ENCODE peak calls at places on chromosomes 5 and 9, in ten cellular contexts. One of them, this sample, is unnamed.

GRCh38 chr9:123102380-123103113 is 69.1 kb downstream of the GPR21 start:
- DNase-seq in tibial nerve: no peak
- DNase-seq in CD4-positive, CD25-positive, alpha-beta regulatory T cell: no peak
- DNase-seq in A549: no peak
- DNase-seq in right cardiac atrium: no peak
- DNase-seq in naive thymus-derived CD4-positive, alpha-beta T cell: no peak
- DNase-seq in MM.1S: no peak
- DNase-seq in stomach: no peak
- DNase-seq in tibial artery: no peak
- DNase-seq in PC-3: peak; percentile 6
- DNase-seq in this sample: no peak

GRCh38 chr5:16902846-16903245 is 33.2 kb downstream of the MYO10 start:
- DNase-seq in CD4-positive, CD25-positive, alpha-beta regulatory T cell: no peak
- DNase-seq in stomach: peak; percentile 77
- DNase-seq in PC-3: peak; percentile 27
- DNase-seq in MM.1S: no peak
- DNase-seq in right cardiac atrium: no peak
- DNase-seq in A549: no peak
- DNase-seq in tibial nerve: no peak
- DNase-seq in tibial artery: no peak
- DNase-seq in naive thymus-derived CD4-positive, alpha-beta T cell: no peak
- DNase-seq in this sample: no peak

GRCh38 chr9:88826651-88827245 is 164.5 kb upstream of the S1PR3 start:
- DNase-seq in PC-3: no peak
- DNase-seq in MM.1S: no peak
- DNase-seq in tibial artery: no peak
- DNase-seq in stomach: no peak
- DNase-seq in tibial nerve: no peak
- DNase-seq in naive thymus-derived CD4-positive, alpha-beta T cell: no peak
- DNase-seq in A549: no peak
- DNase-seq in CD4-positive, CD25-positive, alpha-beta regulatory T cell: no peak
- DNase-seq in right cardiac atrium: no peak
- DNase-seq in this sample: no peak

GRCh38 chr9:135773677-135774238 is 71.8 kb downstream of the KCNT1 start:
- DNase-seq in A549: no peak
- DNase-seq in CD4-positive, CD25-positive, alpha-beta regulatory T cell: no peak
- DNase-seq in tibial artery: no peak
- DNase-seq in PC-3: no peak
- DNase-seq in stomach: no peak
- DNase-seq in naive thymus-derived CD4-positive, alpha-beta T cell: no peak
- DNase-seq in right cardiac atrium: no peak
- DNase-seq in MM.1S: no peak
- DNase-seq in tibial nerve: no peak
- DNase-seq in this sample: no peak

GRCh38 chr9:136228107-136228875 is 17.3 kb downstream of the QSOX2 start:
- DNase-seq in PC-3: peak; percentile 92
- DNase-seq in MM.1S: no peak
- DNase-seq in naive thymus-derived CD4-positive, alpha-beta T cell: no peak
- DNase-seq in CD4-positive, CD25-positive, alpha-beta regulatory T cell: no peak
- DNase-seq in tibial nerve: no peak
- DNase-seq in stomach: no peak
- DNase-seq in right cardiac atrium: no peak
- DNase-seq in A549: peak; percentile 68
- DNase-seq in tibial artery: no peak
- DNase-seq in this sample: no peak

GRCh38 chr5:170436335-170436734 is 47.2 kb upstream of the KCNMB1 start:
- DNase-seq in tibial artery: no peak
- DNase-seq in CD4-positive, CD25-positive, alpha-beta regulatory T cell: no peak
- DNase-seq in right cardiac atrium: no peak
- DNase-seq in stomach: no peak
- DNase-seq in MM.1S: no peak
- DNase-seq in naive thymus-derived CD4-positive, alpha-beta T cell: no peak
- DNase-seq in PC-3: no peak
- DNase-seq in A549: no peak
- DNase-seq in tibial nerve: no peak
- DNase-seq in this sample: no peak

GRCh38 chr5:167160388-167160787 is 1131.1 kb upstream of the WWC1 start:
- DNase-seq in stomach: no peak
- DNase-seq in tibial nerve: no peak
- DNase-seq in right cardiac atrium: no peak
- DNase-seq in PC-3: no peak
- DNase-seq in CD4-positive, CD25-positive, alpha-beta regulatory T cell: no peak
- DNase-seq in MM.1S: no peak
- DNase-seq in A549: no peak
- DNase-seq in tibial artery: no peak
- DNase-seq in naive thymus-derived CD4-positive, alpha-beta T cell: no peak
- DNase-seq in this sample: no peak

GRCh38 chr5:110045153-110045552 is 355.4 kb downstream of the MAN2A1 start:
- DNase-seq in stomach: no peak
- DNase-seq in PC-3: peak; percentile 32
- DNase-seq in tibial artery: no peak
- DNase-seq in right cardiac atrium: no peak
- DNase-seq in naive thymus-derived CD4-positive, alpha-beta T cell: no peak
- DNase-seq in tibial nerve: no peak
- DNase-seq in MM.1S: no peak
- DNase-seq in A549: no peak
- DNase-seq in CD4-positive, CD25-positive, alpha-beta regulatory T cell: no peak
- DNase-seq in this sample: no peak

GRCh38 chr9:130962418-130963316 is 23.6 kb upstream of the FIBCD1 start:
- DNase-seq in MM.1S: no peak
- DNase-seq in CD4-positive, CD25-positive, alpha-beta regulatory T cell: no peak
- DNase-seq in tibial nerve: no peak
- DNase-seq in PC-3: peak; percentile 91
- DNase-seq in right cardiac atrium: peak; percentile 73
- DNase-seq in naive thymus-derived CD4-positive, alpha-beta T cell: no peak
- DNase-seq in A549: peak; percentile 82
- DNase-seq in tibial artery: peak; percentile 62
- DNase-seq in stomach: peak; percentile 31
- DNase-seq in this sample: peak; percentile 89

GRCh38 chr5:115432691-115433090 is 111.9 kb downstream of the FEM1C start:
- DNase-seq in MM.1S: no peak
- DNase-seq in right cardiac atrium: no peak
- DNase-seq in stomach: no peak
- DNase-seq in naive thymus-derived CD4-positive, alpha-beta T cell: no peak
- DNase-seq in CD4-positive, CD25-positive, alpha-beta regulatory T cell: no peak
- DNase-seq in tibial artery: no peak
- DNase-seq in PC-3: peak; percentile 64
- DNase-seq in A549: no peak
- DNase-seq in tibial nerve: no peak
- DNase-seq in this sample: no peak

DNA sequence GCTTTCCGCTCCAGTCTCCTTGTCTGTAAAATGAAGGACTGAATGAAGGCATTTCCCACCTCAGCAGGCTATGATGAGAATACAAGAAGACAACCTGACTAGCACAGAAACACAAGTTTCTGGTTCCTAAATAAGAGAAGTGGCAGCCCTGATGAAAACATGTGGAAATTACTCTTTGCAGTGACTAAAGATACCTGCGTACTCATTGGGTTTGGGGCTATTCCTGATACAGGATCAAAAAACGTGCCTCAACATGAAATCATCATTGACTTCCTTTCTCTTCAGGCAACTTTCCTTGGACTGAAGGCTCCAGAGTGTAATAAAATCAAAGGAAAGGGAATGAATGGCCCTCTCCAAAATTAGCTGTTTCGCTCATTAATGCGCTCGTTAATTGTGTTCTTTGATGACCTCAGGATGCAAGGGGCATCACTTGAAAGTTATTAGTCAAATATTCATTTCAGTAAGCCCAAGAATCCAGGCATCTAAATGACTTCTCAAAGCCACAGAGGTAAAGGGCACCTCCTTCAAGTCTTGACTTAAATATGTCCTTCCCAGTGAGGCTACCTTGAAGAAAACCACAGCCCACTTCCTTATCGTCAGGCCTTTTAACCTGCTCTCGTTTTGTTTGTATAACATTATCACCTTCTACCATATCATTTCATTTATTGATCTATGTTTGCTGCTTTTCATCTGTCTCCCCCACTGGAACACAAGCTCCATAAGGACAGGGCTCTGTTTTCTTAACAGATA is 68.9 kb downstream of the RASEF start:
- DNase-seq in PC-3: no peak
- DNase-seq in CD4-positive, CD25-positive, alpha-beta regulatory T cell: no peak
- DNase-seq in stomach: no peak
- DNase-seq in A549: no peak
- DNase-seq in right cardiac atrium: no peak
- DNase-seq in tibial artery: no peak
- DNase-seq in naive thymus-derived CD4-positive, alpha-beta T cell: no peak
- DNase-seq in MM.1S: no peak
- DNase-seq in tibial nerve: no peak
- DNase-seq in this sample: no peak
- H3K27ac ChIP-seq in PC-3: no peak overlapping the region
- H3K27ac ChIP-seq in CD4-positive, CD25-positive, alpha-beta regulatory T cell: no peak overlapping the region
- H3K27ac ChIP-seq in stomach: no peak overlapping the region
- H3K27ac ChIP-seq in A549: no peak overlapping the region
- H3K27ac ChIP-seq in right cardiac atrium: no peak overlapping the region
- H3K27ac ChIP-seq in tibial artery: no peak overlapping the region
- H3K27ac ChIP-seq in naive thymus-derived CD4-positive, alpha-beta T cell: no peak overlapping the region
- H3K27ac ChIP-seq in MM.1S: no peak overlapping the region
- H3K27ac ChIP-seq in tibial nerve: no peak overlapping the region
- H3K27ac ChIP-seq in this sample: no peak overlapping the region

GRCh38 chr9:22029231-22029630 is 20.1 kb upstream of the CDKN2B start:
- DNase-seq in tibial artery: no peak
- DNase-seq in right cardiac atrium: no peak
- DNase-seq in PC-3: no peak
- DNase-seq in MM.1S: no peak
- DNase-seq in CD4-positive, CD25-positive, alpha-beta regulatory T cell: no peak
- DNase-seq in tibial nerve: no peak
- DNase-seq in stomach: no peak
- DNase-seq in A549: no peak
- DNase-seq in naive thymus-derived CD4-positive, alpha-beta T cell: no peak
- DNase-seq in this sample: no peak

GRCh38 chr9:22028394-22028793 is 19.3 kb upstream of the CDKN2B start:
- DNase-seq in MM.1S: no peak
- DNase-seq in stomach: no peak
- DNase-seq in A549: no peak
- DNase-seq in tibial artery: no peak
- DNase-seq in PC-3: no peak
- DNase-seq in tibial nerve: no peak
- DNase-seq in naive thymus-derived CD4-positive, alpha-beta T cell: no peak
- DNase-seq in CD4-positive, CD25-positive, alpha-beta regulatory T cell: no peak
- DNase-seq in right cardiac atrium: no peak
- DNase-seq in this sample: no peak

GRCh38 chr9:22033012-22033630 is 24.0 kb upstream of the CDKN2B start:
- DNase-seq in stomach: no peak
- DNase-seq in tibial artery: no peak
- DNase-seq in CD4-positive, CD25-positive, alpha-beta regulatory T cell: no peak
- DNase-seq in right cardiac atrium: no peak
- DNase-seq in PC-3: no peak
- DNase-seq in naive thymus-derived CD4-positive, alpha-beta T cell: no peak
- DNase-seq in tibial nerve: no peak
- DNase-seq in A549: no peak
- DNase-seq in MM.1S: peak; percentile 52
- DNase-seq in this sample: no peak

GRCh38 chr9:22031664-22032411 is 22.7 kb upstream of the CDKN2B start:
- DNase-seq in naive thymus-derived CD4-positive, alpha-beta T cell: no peak
- DNase-seq in stomach: no peak
- DNase-seq in CD4-positive, CD25-positive, alpha-beta regulatory T cell: no peak
- DNase-seq in right cardiac atrium: no peak
- DNase-seq in tibial artery: no peak
- DNase-seq in MM.1S: no peak
- DNase-seq in PC-3: peak; percentile 40
- DNase-seq in tibial nerve: no peak
- DNase-seq in A549: no peak
- DNase-seq in this sample: no peak

GRCh38 chr9:22030101-22030598 is 21.0 kb upstream of the CDKN2B start:
- DNase-seq in PC-3: peak; percentile 74
- DNase-seq in tibial nerve: no peak
- DNase-seq in MM.1S: no peak
- DNase-seq in tibial artery: no peak
- DNase-seq in A549: no peak
- DNase-seq in CD4-positive, CD25-positive, alpha-beta regulatory T cell: no peak
- DNase-seq in naive thymus-derived CD4-positive, alpha-beta T cell: no peak
- DNase-seq in stomach: no peak
- DNase-seq in right cardiac atrium: no peak
- DNase-seq in this sample: no peak
- H3K27ac ChIP-seq in PC-3: peak overlapping the region; percentile 84
- H3K27ac ChIP-seq in tibial nerve: no peak overlapping the region
- H3K27ac ChIP-seq in MM.1S: no peak overlapping the region
- H3K27ac ChIP-seq in tibial artery: no peak overlapping the region
- H3K27ac ChIP-seq in A549: no peak overlapping the region
- H3K27ac ChIP-seq in CD4-positive, CD25-positive, alpha-beta regulatory T cell: no peak overlapping the region
- H3K27ac ChIP-seq in naive thymus-derived CD4-positive, alpha-beta T cell: no peak overlapping the region
- H3K27ac ChIP-seq in stomach: peak overlapping the region; percentile 5
- H3K27ac ChIP-seq in right cardiac atrium: no peak overlapping the region
- H3K27ac ChIP-seq in this sample: no peak overlapping the region

GRCh38 chr5:122089614-122090013 is 11.6 kb upstream of the LOX start:
- DNase-seq in PC-3: no peak
- DNase-seq in tibial artery: no peak
- DNase-seq in stomach: no peak
- DNase-seq in right cardiac atrium: no peak
- DNase-seq in MM.1S: peak; percentile 46
- DNase-seq in naive thymus-derived CD4-positive, alpha-beta T cell: no peak
- DNase-seq in A549: no peak
- DNase-seq in tibial nerve: no peak
- DNase-seq in CD4-positive, CD25-positive, alpha-beta regulatory T cell: no peak
- DNase-seq in this sample: no peak
- H3K27ac ChIP-seq in PC-3: no peak overlapping the region
- H3K27ac ChIP-seq in tibial artery: no peak overlapping the region
- H3K27ac ChIP-seq in stomach: no peak overlapping the region
- H3K27ac ChIP-seq in right cardiac atrium: no peak overlapping the region
- H3K27ac ChIP-seq in MM.1S: no peak overlapping the region
- H3K27ac ChIP-seq in naive thymus-derived CD4-positive, alpha-beta T cell: no peak overlapping the region
- H3K27ac ChIP-seq in A549: no peak overlapping the region
- H3K27ac ChIP-seq in tibial nerve: no peak overlapping the region
- H3K27ac ChIP-seq in CD4-positive, CD25-positive, alpha-beta regulatory T cell: no peak overlapping the region
- H3K27ac ChIP-seq in this sample: no peak overlapping the region

DNA sequence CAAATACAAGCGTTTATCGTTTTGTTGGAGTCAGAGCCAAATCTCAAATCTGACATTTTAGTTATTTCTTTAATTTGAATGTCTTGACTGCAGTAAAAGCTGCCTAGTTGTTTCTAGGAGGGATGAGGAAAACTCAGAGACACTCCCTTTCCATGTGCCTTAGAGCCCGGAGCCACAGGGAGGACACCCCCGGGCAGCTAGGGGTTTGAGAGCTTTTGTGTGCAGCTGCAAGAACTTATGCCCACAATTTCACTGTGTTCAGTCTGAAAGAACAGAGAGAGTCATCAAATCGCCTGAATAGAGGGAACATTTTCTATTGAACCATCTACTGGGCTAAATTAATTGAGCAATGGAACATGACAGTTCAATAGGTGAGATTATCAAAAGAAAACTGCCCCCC is 709.3 kb upstream of the RGMB start:
- DNase-seq in A549: no peak
- DNase-seq in right cardiac atrium: no peak
- DNase-seq in tibial nerve: no peak
- DNase-seq in MM.1S: no peak
- DNase-seq in stomach: no peak
- DNase-seq in tibial artery: no peak
- DNase-seq in PC-3: no peak
- DNase-seq in naive thymus-derived CD4-positive, alpha-beta T cell: no peak
- DNase-seq in CD4-positive, CD25-positive, alpha-beta regulatory T cell: no peak
- DNase-seq in this sample: no peak
- H3K27ac ChIP-seq in A549: no peak overlapping the region
- H3K27ac ChIP-seq in right cardiac atrium: no peak overlapping the region
- H3K27ac ChIP-seq in tibial nerve: no peak overlapping the region
- H3K27ac ChIP-seq in MM.1S: no peak overlapping the region
- H3K27ac ChIP-seq in stomach: no peak overlapping the region
- H3K27ac ChIP-seq in tibial artery: no peak overlapping the region
- H3K27ac ChIP-seq in PC-3: peak overlapping the region; percentile 65
- H3K27ac ChIP-seq in naive thymus-derived CD4-positive, alpha-beta T cell: no peak overlapping the region
- H3K27ac ChIP-seq in CD4-positive, CD25-positive, alpha-beta regulatory T cell: no peak overlapping the region
- H3K27ac ChIP-seq in this sample: no peak overlapping the region

GRCh38 chr9:133122935-133123611 is 2.0 kb upstream of the RALGDS start:
- DNase-seq in tibial artery: peak; percentile 60
- DNase-seq in PC-3: no peak
- DNase-seq in right cardiac atrium: peak; percentile 67
- DNase-seq in naive thymus-derived CD4-positive, alpha-beta T cell: no peak
- DNase-seq in tibial nerve: no peak
- DNase-seq in stomach: no peak
- DNase-seq in A549: no peak
- DNase-seq in MM.1S: no peak
- DNase-seq in CD4-positive, CD25-positive, alpha-beta regulatory T cell: no peak
- DNase-seq in this sample: no peak
- H3K27ac ChIP-seq in tibial artery: peak overlapping the region; percentile 82
- H3K27ac ChIP-seq in PC-3: no peak overlapping the region
- H3K27ac ChIP-seq in right cardiac atrium: peak overlapping the region; percentile 89
- H3K27ac ChIP-seq in naive thymus-derived CD4-positive, alpha-beta T cell: peak overlapping the region; percentile 93
- H3K27ac ChIP-seq in tibial nerve: peak overlapping the region; percentile 94
- H3K27ac ChIP-seq in stomach: peak overlapping the region; percentile 94
- H3K27ac ChIP-seq in A549: peak overlapping the region; percentile 12
- H3K27ac ChIP-seq in MM.1S: no peak overlapping the region
- H3K27ac ChIP-seq in CD4-positive, CD25-positive, alpha-beta regulatory T cell: peak overlapping the region; percentile 96
- H3K27ac ChIP-seq in this sample: peak overlapping the region; percentile 44